ENCODE peak calls at places on chromosomes 11 and 22, in ten cellular contexts. One of them, this sample, is unnamed.

GRCh38 chr11:47215366-47215925 is 672 bp downstream of the DDB2 start:
- DNase-seq in body of pancreas: no peak
- DNase-seq in lower lobe of right lung: no peak
- DNase-seq in CD8-positive, alpha-beta memory T cell: no peak
- DNase-seq in stomach: no peak
- DNase-seq in A549: no peak
- DNase-seq in cardiac muscle cell: no peak
- DNase-seq in CD4-positive, CD25-positive, alpha-beta regulatory T cell: no peak
- DNase-seq in SK-N-SH: no peak
- DNase-seq in pancreas: no peak
- DNase-seq in this sample: no peak

GRCh38 chr11:26331911-26332571 is at the start of gene ANO3:
- DNase-seq in body of pancreas: peak
- DNase-seq in lower lobe of right lung: peak
- DNase-seq in CD8-positive, alpha-beta memory T cell: no peak
- DNase-seq in stomach: peak
- DNase-seq in A549: peak
- DNase-seq in cardiac muscle cell: peak
- DNase-seq in CD4-positive, CD25-positive, alpha-beta regulatory T cell: no peak
- DNase-seq in SK-N-SH: peak
- DNase-seq in pancreas: peak
- DNase-seq in this sample: peak

GRCh38 chr22:29207562-29208501 is 2.1 kb downstream of the EMID1 start:
- DNase-seq in body of pancreas: no peak
- DNase-seq in lower lobe of right lung: no peak
- DNase-seq in CD8-positive, alpha-beta memory T cell: no peak
- DNase-seq in stomach: no peak
- DNase-seq in A549: no peak
- DNase-seq in cardiac muscle cell: no peak
- DNase-seq in CD4-positive, CD25-positive, alpha-beta regulatory T cell: no peak
- DNase-seq in SK-N-SH: peak
- DNase-seq in pancreas: no peak
- DNase-seq in this sample: no peak

GRCh38 chr11:120029321-120029720 is 108.6 kb downstream of the TRIM29 start:
- DNase-seq in body of pancreas: no peak
- DNase-seq in lower lobe of right lung: no peak
- DNase-seq in CD8-positive, alpha-beta memory T cell: no peak
- DNase-seq in stomach: no peak
- DNase-seq in A549: no peak
- DNase-seq in cardiac muscle cell: no peak
- DNase-seq in CD4-positive, CD25-positive, alpha-beta regulatory T cell: no peak
- DNase-seq in SK-N-SH: no peak
- DNase-seq in pancreas: no peak
- DNase-seq in this sample: no peak

GRCh38 chr22:42261266-42261665 is 9.2 kb downstream of the TCF20 start:
- DNase-seq in body of pancreas: no peak
- DNase-seq in lower lobe of right lung: no peak
- DNase-seq in CD8-positive, alpha-beta memory T cell: no peak
- DNase-seq in stomach: no peak
- DNase-seq in A549: no peak
- DNase-seq in cardiac muscle cell: no peak
- DNase-seq in CD4-positive, CD25-positive, alpha-beta regulatory T cell: no peak
- DNase-seq in SK-N-SH: no peak
- DNase-seq in pancreas: no peak
- DNase-seq in this sample: peak

GRCh38 chr22:49883294-49883640 is 29.6 kb downstream of the ZBED4 start:
- DNase-seq in body of pancreas: no peak
- DNase-seq in lower lobe of right lung: no peak
- DNase-seq in CD8-positive, alpha-beta memory T cell: no peak
- DNase-seq in stomach: no peak
- DNase-seq in A549: no peak
- DNase-seq in cardiac muscle cell: no peak
- DNase-seq in CD4-positive, CD25-positive, alpha-beta regulatory T cell: no peak
- DNase-seq in SK-N-SH: no peak
- DNase-seq in pancreas: no peak
- DNase-seq in this sample: peak

GRCh38 chr11:131530411-131530810 is 160.0 kb downstream of the NTM start:
- DNase-seq in body of pancreas: no peak
- DNase-seq in lower lobe of right lung: no peak
- DNase-seq in CD8-positive, alpha-beta memory T cell: no peak
- DNase-seq in stomach: no peak
- DNase-seq in A549: no peak
- DNase-seq in cardiac muscle cell: no peak
- DNase-seq in CD4-positive, CD25-positive, alpha-beta regulatory T cell: no peak
- DNase-seq in SK-N-SH: no peak
- DNase-seq in pancreas: no peak
- DNase-seq in this sample: no peak

GRCh38 chr11:4048340-4048739 is 46.3 kb upstream of the RRM1 start:
- DNase-seq in body of pancreas: no peak
- DNase-seq in lower lobe of right lung: no peak
- DNase-seq in CD8-positive, alpha-beta memory T cell: no peak
- DNase-seq in stomach: no peak
- DNase-seq in A549: no peak
- DNase-seq in cardiac muscle cell: no peak
- DNase-seq in CD4-positive, CD25-positive, alpha-beta regulatory T cell: no peak
- DNase-seq in SK-N-SH: no peak
- DNase-seq in pancreas: no peak
- DNase-seq in this sample: peak

DNA sequence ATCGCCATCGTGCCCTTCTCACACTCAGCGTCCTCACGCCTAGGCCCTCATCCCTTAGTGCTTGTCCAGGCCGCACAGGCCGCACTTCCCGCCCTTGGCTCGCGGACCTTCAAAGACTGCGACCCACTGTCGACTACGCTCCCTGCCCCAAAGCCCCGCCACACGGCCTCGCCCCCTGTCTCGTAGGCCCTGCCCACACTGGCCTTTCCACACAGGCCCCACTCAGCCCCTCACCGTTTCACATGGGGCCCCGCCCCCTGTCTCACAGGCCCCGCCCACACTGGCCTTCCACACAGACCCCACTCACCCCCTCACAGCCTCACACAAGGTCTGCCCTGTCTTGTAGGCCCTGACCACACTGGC is 11.1 kb downstream of the NRXN2 start:
- DNase-seq in body of pancreas: no peak
- DNase-seq in lower lobe of right lung: no peak
- DNase-seq in CD8-positive, alpha-beta memory T cell: no peak
- DNase-seq in stomach: no peak
- DNase-seq in A549: no peak
- DNase-seq in cardiac muscle cell: no peak
- DNase-seq in CD4-positive, CD25-positive, alpha-beta regulatory T cell: no peak
- DNase-seq in SK-N-SH: no peak
- DNase-seq in pancreas: no peak
- DNase-seq in this sample: no peak
- H3K4me3 ChIP-seq in body of pancreas: no peak
- H3K4me3 ChIP-seq in lower lobe of right lung: no peak
- H3K4me3 ChIP-seq in CD8-positive, alpha-beta memory T cell: no peak
- H3K4me3 ChIP-seq in stomach: no peak
- H3K4me3 ChIP-seq in A549: no peak
- H3K4me3 ChIP-seq in cardiac muscle cell: no peak
- H3K4me3 ChIP-seq in CD4-positive, CD25-positive, alpha-beta regulatory T cell: no peak
- H3K4me3 ChIP-seq in SK-N-SH: no peak
- H3K4me3 ChIP-seq in pancreas: no peak
- H3K4me3 ChIP-seq in this sample: no peak

GRCh38 chr11:71240061-71240690 is 12.2 kb downstream of the SHANK2 start:
- DNase-seq in body of pancreas: peak
- DNase-seq in lower lobe of right lung: no peak
- DNase-seq in CD8-positive, alpha-beta memory T cell: no peak
- DNase-seq in stomach: no peak
- DNase-seq in A549: no peak
- DNase-seq in cardiac muscle cell: no peak
- DNase-seq in CD4-positive, CD25-positive, alpha-beta regulatory T cell: no peak
- DNase-seq in SK-N-SH: peak
- DNase-seq in pancreas: peak
- DNase-seq in this sample: no peak

GRCh38 chr11:71238941-71239340 is 13.4 kb downstream of the SHANK2 start:
- DNase-seq in body of pancreas: peak
- DNase-seq in lower lobe of right lung: no peak
- DNase-seq in CD8-positive, alpha-beta memory T cell: no peak
- DNase-seq in stomach: no peak
- DNase-seq in A549: no peak
- DNase-seq in cardiac muscle cell: no peak
- DNase-seq in CD4-positive, CD25-positive, alpha-beta regulatory T cell: no peak
- DNase-seq in SK-N-SH: peak
- DNase-seq in pancreas: peak
- DNase-seq in this sample: no peak

GRCh38 chr11:71241721-71242259 is 10.6 kb downstream of the SHANK2 start:
- DNase-seq in body of pancreas: peak
- DNase-seq in lower lobe of right lung: no peak
- DNase-seq in CD8-positive, alpha-beta memory T cell: no peak
- DNase-seq in stomach: no peak
- DNase-seq in A549: no peak
- DNase-seq in cardiac muscle cell: no peak
- DNase-seq in CD4-positive, CD25-positive, alpha-beta regulatory T cell: no peak
- DNase-seq in SK-N-SH: no peak
- DNase-seq in pancreas: no peak
- DNase-seq in this sample: no peak

GRCh38 chr11:71239581-71239980 is 12.8 kb downstream of the SHANK2 start:
- DNase-seq in body of pancreas: peak
- DNase-seq in lower lobe of right lung: no peak
- DNase-seq in CD8-positive, alpha-beta memory T cell: no peak
- DNase-seq in stomach: no peak
- DNase-seq in A549: no peak
- DNase-seq in cardiac muscle cell: no peak
- DNase-seq in CD4-positive, CD25-positive, alpha-beta regulatory T cell: no peak
- DNase-seq in SK-N-SH: peak
- DNase-seq in pancreas: peak
- DNase-seq in this sample: no peak

DNA sequence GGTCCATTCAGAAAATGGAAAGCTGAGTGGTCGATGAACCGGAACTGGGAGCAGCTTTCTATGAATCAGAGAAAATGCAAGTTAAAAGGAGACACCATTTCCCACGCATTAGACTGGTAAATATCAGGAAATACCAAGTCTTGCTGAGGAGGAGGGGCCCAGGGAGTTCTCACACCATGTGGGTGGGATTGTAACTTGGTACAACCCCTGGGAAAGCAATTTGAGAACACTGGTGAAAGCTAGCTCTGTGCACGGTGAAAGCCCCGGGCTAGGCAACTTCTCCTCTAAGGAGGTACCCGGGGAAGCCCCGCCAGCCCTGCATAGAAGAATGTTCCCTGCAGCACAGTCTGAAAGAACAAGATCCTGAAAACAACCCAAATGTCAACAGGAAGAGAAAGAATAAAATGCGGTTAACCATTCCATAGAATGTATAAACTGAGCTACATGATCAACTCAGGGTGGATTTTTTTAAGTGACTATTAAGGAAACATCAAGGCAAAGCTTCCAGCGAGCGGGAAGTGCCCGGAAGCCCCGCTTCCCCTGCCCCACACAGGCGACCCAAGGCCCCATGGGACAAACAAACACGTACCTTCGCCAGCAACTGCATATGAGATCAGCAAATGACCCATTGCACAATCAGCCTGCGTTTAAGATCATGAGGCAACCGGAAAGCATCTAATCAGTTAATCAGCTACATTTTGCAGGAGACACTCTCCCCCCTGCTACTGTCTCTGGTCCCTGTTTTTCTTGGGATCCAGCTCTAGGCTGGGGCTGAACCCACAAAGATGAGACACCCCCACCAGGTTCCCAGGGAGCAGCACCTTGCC is 11.3 kb downstream of the SHANK2 start:
- DNase-seq in body of pancreas: peak
- DNase-seq in lower lobe of right lung: peak
- DNase-seq in CD8-positive, alpha-beta memory T cell: no peak
- DNase-seq in stomach: peak
- DNase-seq in A549: peak
- DNase-seq in cardiac muscle cell: no peak
- DNase-seq in CD4-positive, CD25-positive, alpha-beta regulatory T cell: no peak
- DNase-seq in SK-N-SH: peak
- DNase-seq in pancreas: peak
- DNase-seq in this sample: peak
- H3K4me3 ChIP-seq in body of pancreas: no peak
- H3K4me3 ChIP-seq in lower lobe of right lung: peak
- H3K4me3 ChIP-seq in CD8-positive, alpha-beta memory T cell: no peak
- H3K4me3 ChIP-seq in stomach: no peak
- H3K4me3 ChIP-seq in A549: peak
- H3K4me3 ChIP-seq in cardiac muscle cell: no peak
- H3K4me3 ChIP-seq in CD4-positive, CD25-positive, alpha-beta regulatory T cell: no peak
- H3K4me3 ChIP-seq in SK-N-SH: no peak
- H3K4me3 ChIP-seq in pancreas: no peak
- H3K4me3 ChIP-seq in this sample: no peak

DNA sequence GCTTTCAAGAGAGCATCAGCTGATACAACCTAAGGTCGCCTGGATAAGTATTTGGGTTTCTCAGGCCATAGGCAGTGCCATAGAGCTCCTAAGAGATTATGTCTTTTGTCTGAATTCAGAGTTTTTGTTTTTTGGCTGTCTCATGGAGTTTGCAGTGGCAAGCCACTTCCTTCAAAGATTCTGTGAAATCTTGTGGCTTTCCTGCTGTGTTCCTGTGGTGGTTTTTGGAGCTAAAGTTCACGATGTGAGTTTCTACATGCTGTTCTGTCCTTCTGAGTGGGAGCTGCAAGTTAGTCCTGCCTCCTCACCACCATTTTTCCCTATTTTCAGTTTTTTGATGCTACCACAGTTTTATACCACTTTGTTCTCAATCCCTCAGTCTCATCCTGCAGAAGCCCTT is 111.4 kb downstream of the COMMD9 start:
- DNase-seq in body of pancreas: no peak
- DNase-seq in lower lobe of right lung: no peak
- DNase-seq in CD8-positive, alpha-beta memory T cell: no peak
- DNase-seq in stomach: no peak
- DNase-seq in A549: no peak
- DNase-seq in cardiac muscle cell: no peak
- DNase-seq in CD4-positive, CD25-positive, alpha-beta regulatory T cell: no peak
- DNase-seq in SK-N-SH: no peak
- DNase-seq in pancreas: no peak
- DNase-seq in this sample: no peak
- H3K4me3 ChIP-seq in body of pancreas: no peak
- H3K4me3 ChIP-seq in lower lobe of right lung: no peak
- H3K4me3 ChIP-seq in CD8-positive, alpha-beta memory T cell: no peak
- H3K4me3 ChIP-seq in stomach: no peak
- H3K4me3 ChIP-seq in A549: no peak
- H3K4me3 ChIP-seq in cardiac muscle cell: no peak
- H3K4me3 ChIP-seq in CD4-positive, CD25-positive, alpha-beta regulatory T cell: no peak
- H3K4me3 ChIP-seq in SK-N-SH: no peak
- H3K4me3 ChIP-seq in pancreas: no peak
- H3K4me3 ChIP-seq in this sample: no peak

GRCh38 chr22:31121403-31121802 is 1.4 kb upstream of the INPP5J start:
- DNase-seq in body of pancreas: no peak
- DNase-seq in lower lobe of right lung: no peak
- DNase-seq in CD8-positive, alpha-beta memory T cell: no peak
- DNase-seq in stomach: no peak
- DNase-seq in A549: no peak
- DNase-seq in cardiac muscle cell: no peak
- DNase-seq in CD4-positive, CD25-positive, alpha-beta regulatory T cell: no peak
- DNase-seq in SK-N-SH: no peak
- DNase-seq in pancreas: no peak
- DNase-seq in this sample: no peak

GRCh38 chr22:31120642-31121041 is 2.1 kb upstream of the INPP5J start:
- DNase-seq in body of pancreas: no peak
- DNase-seq in lower lobe of right lung: no peak
- DNase-seq in CD8-positive, alpha-beta memory T cell: no peak
- DNase-seq in stomach: no peak
- DNase-seq in A549: no peak
- DNase-seq in cardiac muscle cell: no peak
- DNase-seq in CD4-positive, CD25-positive, alpha-beta regulatory T cell: no peak
- DNase-seq in SK-N-SH: no peak
- DNase-seq in pancreas: no peak
- DNase-seq in this sample: no peak

GRCh38 chr22:31118046-31118820 is 4.5 kb upstream of the INPP5J start:
- DNase-seq in body of pancreas: no peak
- DNase-seq in lower lobe of right lung: no peak
- DNase-seq in CD8-positive, alpha-beta memory T cell: no peak
- DNase-seq in stomach: no peak
- DNase-seq in A549: no peak
- DNase-seq in cardiac muscle cell: no peak
- DNase-seq in CD4-positive, CD25-positive, alpha-beta regulatory T cell: no peak
- DNase-seq in SK-N-SH: no peak
- DNase-seq in pancreas: no peak
- DNase-seq in this sample: no peak

GRCh38 chr22:31120230-31120629 is 2.5 kb upstream of the INPP5J start:
- DNase-seq in body of pancreas: no peak
- DNase-seq in lower lobe of right lung: no peak
- DNase-seq in CD8-positive, alpha-beta memory T cell: no peak
- DNase-seq in stomach: no peak
- DNase-seq in A549: no peak
- DNase-seq in cardiac muscle cell: no peak
- DNase-seq in CD4-positive, CD25-positive, alpha-beta regulatory T cell: no peak
- DNase-seq in SK-N-SH: no peak
- DNase-seq in pancreas: no peak
- DNase-seq in this sample: no peak

GRCh38 chr22:31119026-31119717 is 3.6 kb upstream of the INPP5J start:
- DNase-seq in body of pancreas: no peak
- DNase-seq in lower lobe of right lung: no peak
- DNase-seq in CD8-positive, alpha-beta memory T cell: no peak
- DNase-seq in stomach: no peak
- DNase-seq in A549: no peak
- DNase-seq in cardiac muscle cell: peak
- DNase-seq in CD4-positive, CD25-positive, alpha-beta regulatory T cell: no peak
- DNase-seq in SK-N-SH: no peak
- DNase-seq in pancreas: no peak
- DNase-seq in this sample: no peak
- H3K4me3 ChIP-seq in body of pancreas: no peak
- H3K4me3 ChIP-seq in lower lobe of right lung: no peak
- H3K4me3 ChIP-seq in CD8-positive, alpha-beta memory T cell: no peak
- H3K4me3 ChIP-seq in stomach: no peak
- H3K4me3 ChIP-seq in A549: no peak
- H3K4me3 ChIP-seq in cardiac muscle cell: no peak
- H3K4me3 ChIP-seq in CD4-positive, CD25-positive, alpha-beta regulatory T cell: no peak
- H3K4me3 ChIP-seq in SK-N-SH: no peak
- H3K4me3 ChIP-seq in pancreas: no peak
- H3K4me3 ChIP-seq in this sample: no peak

This sample was measured in fibroblast of mammary gland.